ENCODE peak calls at places on chromosomes 1 and 21, in ten cellular contexts. One of them, this sample, is unnamed.

GRCh38 chr1:94670273-94670672 is 128.7 kb upstream of the F3 start:
- DNase-seq in cardiac muscle cell: no peak
- DNase-seq in osteocyte: no peak
- DNase-seq in fibroblast of pulmonary artery: no peak
- DNase-seq in uterus: no peak
- DNase-seq in BJ: no peak
- DNase-seq in heart right ventricle: no peak
- DNase-seq in GM23338: no peak
- DNase-seq in testis: no peak
- DNase-seq in AG09319: no peak
- DNase-seq in this sample: no peak

GRCh38 chr1:212315907-212316306 is 30.7 kb downstream of the PPP2R5A start:
- DNase-seq in uterus: no peak
- DNase-seq in fibroblast of pulmonary artery: peak
- DNase-seq in heart right ventricle: no peak
- DNase-seq in BJ: no peak
- DNase-seq in osteocyte: no peak
- DNase-seq in AG09319: no peak
- DNase-seq in cardiac muscle cell: peak
- DNase-seq in testis: no peak
- DNase-seq in GM23338: peak
- DNase-seq in this sample: no peak

GRCh38 chr1:210910020-210910575 is 223.8 kb downstream of the KCNH1 start:
- DNase-seq in testis: no peak
- DNase-seq in AG09319: no peak
- DNase-seq in uterus: no peak
- DNase-seq in osteocyte: no peak
- DNase-seq in BJ: no peak
- DNase-seq in cardiac muscle cell: no peak
- DNase-seq in fibroblast of pulmonary artery: no peak
- DNase-seq in GM23338: no peak
- DNase-seq in heart right ventricle: no peak
- DNase-seq in this sample: no peak

GRCh38 chr1:162070825-162071224 is 1.3 kb downstream of the NOS1AP start:
- DNase-seq in BJ: no peak
- DNase-seq in cardiac muscle cell: no peak
- DNase-seq in fibroblast of pulmonary artery: no peak
- DNase-seq in uterus: no peak
- DNase-seq in testis: no peak
- DNase-seq in heart right ventricle: no peak
- DNase-seq in AG09319: no peak
- DNase-seq in GM23338: peak
- DNase-seq in osteocyte: no peak
- DNase-seq in this sample: no peak

GRCh38 chr1:202143011-202143767 is 1.3 kb downstream of the ARL8A start:
- DNase-seq in testis: no peak
- DNase-seq in osteocyte: no peak
- DNase-seq in AG09319: no peak
- DNase-seq in fibroblast of pulmonary artery: no peak
- DNase-seq in heart right ventricle: no peak
- DNase-seq in cardiac muscle cell: no peak
- DNase-seq in uterus: peak
- DNase-seq in GM23338: no peak
- DNase-seq in BJ: no peak
- DNase-seq in this sample: no peak

GRCh38 chr1:161483361-161483760 is 21.9 kb upstream of the FCGR2A start:
- DNase-seq in AG09319: no peak
- DNase-seq in fibroblast of pulmonary artery: no peak
- DNase-seq in testis: no peak
- DNase-seq in osteocyte: no peak
- DNase-seq in GM23338: peak
- DNase-seq in BJ: no peak
- DNase-seq in heart right ventricle: no peak
- DNase-seq in cardiac muscle cell: no peak
- DNase-seq in uterus: no peak
- DNase-seq in this sample: no peak

GRCh38 chr21:15771311-15771710 is 41.5 kb downstream of the USP25 start:
- DNase-seq in osteocyte: no peak
- DNase-seq in AG09319: no peak
- DNase-seq in cardiac muscle cell: no peak
- DNase-seq in BJ: no peak
- DNase-seq in uterus: no peak
- DNase-seq in heart right ventricle: no peak
- DNase-seq in GM23338: no peak
- DNase-seq in fibroblast of pulmonary artery: no peak
- DNase-seq in testis: no peak
- DNase-seq in this sample: no peak

GRCh38 chr21:35720065-35720810 is 340.1 kb downstream of the SETD4 start:
- DNase-seq in testis: no peak
- DNase-seq in osteocyte: no peak
- DNase-seq in cardiac muscle cell: no peak
- DNase-seq in GM23338: no peak
- DNase-seq in BJ: no peak
- DNase-seq in uterus: no peak
- DNase-seq in heart right ventricle: no peak
- DNase-seq in fibroblast of pulmonary artery: no peak
- DNase-seq in AG09319: no peak
- DNase-seq in this sample: no peak

GRCh38 chr1:163083690-163084089 is 14.5 kb downstream of the RGS4 start:
- DNase-seq in fibroblast of pulmonary artery: no peak
- DNase-seq in AG09319: no peak
- DNase-seq in osteocyte: no peak
- DNase-seq in BJ: no peak
- DNase-seq in cardiac muscle cell: no peak
- DNase-seq in GM23338: no peak
- DNase-seq in testis: no peak
- DNase-seq in uterus: no peak
- DNase-seq in heart right ventricle: no peak
- DNase-seq in this sample: no peak

GRCh38 chr1:184191181-184191601 is 139.7 kb downstream of the TSEN15 start:
- DNase-seq in fibroblast of pulmonary artery: peak
- DNase-seq in uterus: peak
- DNase-seq in heart right ventricle: peak
- DNase-seq in GM23338: peak
- DNase-seq in BJ: peak
- DNase-seq in cardiac muscle cell: peak
- DNase-seq in AG09319: peak
- DNase-seq in osteocyte: no peak
- DNase-seq in testis: peak
- DNase-seq in this sample: no peak

GRCh38 chr1:150066838-150067183 is 765 bp upstream of the VPS45 start:
- DNase-seq in heart right ventricle: peak
- DNase-seq in AG09319: no peak
- DNase-seq in GM23338: peak
- DNase-seq in testis: no peak
- DNase-seq in cardiac muscle cell: no peak
- DNase-seq in BJ: no peak
- DNase-seq in osteocyte: no peak
- DNase-seq in fibroblast of pulmonary artery: no peak
- DNase-seq in uterus: no peak
- DNase-seq in this sample: peak

GRCh38 chr1:218743861-218744505 is 398.8 kb downstream of the TGFB2 start:
- DNase-seq in uterus: no peak
- DNase-seq in fibroblast of pulmonary artery: no peak
- DNase-seq in GM23338: no peak
- DNase-seq in testis: no peak
- DNase-seq in AG09319: no peak
- DNase-seq in cardiac muscle cell: no peak
- DNase-seq in osteocyte: no peak
- DNase-seq in heart right ventricle: no peak
- DNase-seq in BJ: no peak
- DNase-seq in this sample: no peak

GRCh38 chr1:67430358-67431155 is at the start of gene SERBP1:
- DNase-seq in AG09319: peak
- DNase-seq in BJ: peak
- DNase-seq in GM23338: peak
- DNase-seq in heart right ventricle: peak
- DNase-seq in fibroblast of pulmonary artery: peak
- DNase-seq in osteocyte: peak
- DNase-seq in testis: peak
- DNase-seq in uterus: peak
- DNase-seq in cardiac muscle cell: peak
- DNase-seq in this sample: peak

GRCh38 chr21:39663742-39664492 is 51.2 kb downstream of the B3GALT5 start:
- DNase-seq in AG09319: no peak
- DNase-seq in testis: no peak
- DNase-seq in heart right ventricle: no peak
- DNase-seq in GM23338: no peak
- DNase-seq in osteocyte: peak
- DNase-seq in fibroblast of pulmonary artery: no peak
- DNase-seq in uterus: no peak
- DNase-seq in BJ: no peak
- DNase-seq in cardiac muscle cell: no peak
- DNase-seq in this sample: no peak

GRCh38 chr1:192817202-192817601 is 8.4 kb downstream of the RGS2 start:
- DNase-seq in osteocyte: no peak
- DNase-seq in fibroblast of pulmonary artery: no peak
- DNase-seq in uterus: no peak
- DNase-seq in cardiac muscle cell: no peak
- DNase-seq in heart right ventricle: no peak
- DNase-seq in testis: no peak
- DNase-seq in BJ: no peak
- DNase-seq in AG09319: no peak
- DNase-seq in GM23338: no peak
- DNase-seq in this sample: no peak

GRCh38 chr1:99571092-99571734 is 74.7 kb upstream of the PALMD start:
- DNase-seq in uterus: no peak
- DNase-seq in BJ: no peak
- DNase-seq in heart right ventricle: no peak
- DNase-seq in GM23338: no peak
- DNase-seq in cardiac muscle cell: no peak
- DNase-seq in fibroblast of pulmonary artery: no peak
- DNase-seq in osteocyte: no peak
- DNase-seq in AG09319: no peak
- DNase-seq in testis: no peak
- DNase-seq in this sample: no peak

DNA sequence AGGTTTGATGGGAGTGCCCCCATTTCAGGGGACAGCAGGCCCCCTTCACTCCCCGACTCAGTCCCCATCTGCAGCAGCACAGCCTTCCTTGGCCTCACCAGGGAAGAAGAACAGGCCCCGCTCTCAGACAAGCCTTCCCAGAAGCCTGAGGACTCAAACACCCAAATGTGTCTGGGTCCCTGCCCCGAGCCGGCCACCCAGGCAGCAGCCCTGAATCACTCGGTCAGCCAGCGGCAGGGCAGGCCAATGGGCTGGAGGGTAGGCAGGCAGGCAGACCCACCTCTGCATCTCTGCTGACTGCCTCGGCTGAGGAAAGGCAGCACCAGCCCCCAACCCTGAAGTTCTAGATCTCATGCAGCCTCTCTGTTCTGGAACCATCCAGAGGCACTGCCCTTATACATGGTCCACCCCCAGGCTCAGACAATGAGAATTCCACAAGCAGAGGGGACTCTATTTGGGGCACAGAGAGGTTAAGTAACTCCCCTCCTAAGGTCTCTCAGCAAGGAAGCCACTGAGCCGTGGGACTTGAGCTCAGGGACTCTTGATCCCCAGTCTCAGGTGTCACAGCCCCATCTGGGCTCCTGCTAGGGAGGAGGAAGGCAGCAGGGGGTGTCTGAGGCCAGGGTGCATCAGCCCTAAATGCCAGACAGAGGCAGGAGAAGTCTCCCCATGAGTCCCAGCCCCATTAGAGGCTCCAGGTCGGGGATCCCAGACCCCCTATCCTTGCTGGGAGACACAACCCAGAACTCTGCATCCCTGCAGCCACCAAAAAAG is 33.2 kb upstream of the RUNX3 start:
- DNase-seq in BJ: no peak
- DNase-seq in testis: no peak
- DNase-seq in fibroblast of pulmonary artery: no peak
- DNase-seq in heart right ventricle: no peak
- DNase-seq in GM23338: no peak
- DNase-seq in osteocyte: no peak
- DNase-seq in cardiac muscle cell: no peak
- DNase-seq in AG09319: no peak
- DNase-seq in uterus: no peak
- DNase-seq in this sample: no peak
- TF ChIP-seq CTCF in BJ: no peak
- TF ChIP-seq CTCF in testis: no peak
- TF ChIP-seq CTCF in fibroblast of pulmonary artery: no peak
- TF ChIP-seq CTCF in heart right ventricle: no peak
- TF ChIP-seq CTCF in GM23338: no peak
- TF ChIP-seq CTCF in osteocyte: no peak
- TF ChIP-seq CTCF in cardiac muscle cell: no peak
- TF ChIP-seq CTCF in AG09319: no peak
- TF ChIP-seq CTCF in uterus: no peak
- TF ChIP-seq CTCF in this sample: no peak

GRCh38 chr1:40318476-40318875 is 1.4 kb upstream of the COL9A2 start:
- DNase-seq in fibroblast of pulmonary artery: no peak
- DNase-seq in cardiac muscle cell: no peak
- DNase-seq in BJ: no peak
- DNase-seq in uterus: no peak
- DNase-seq in AG09319: no peak
- DNase-seq in testis: no peak
- DNase-seq in osteocyte: no peak
- DNase-seq in heart right ventricle: no peak
- DNase-seq in GM23338: no peak
- DNase-seq in this sample: no peak
- TF ChIP-seq CTCF in fibroblast of pulmonary artery: no peak
- TF ChIP-seq CTCF in cardiac muscle cell: no peak
- TF ChIP-seq CTCF in BJ: no peak
- TF ChIP-seq CTCF in uterus: no peak
- TF ChIP-seq CTCF in AG09319: no peak
- TF ChIP-seq CTCF in testis: no peak
- TF ChIP-seq CTCF in osteocyte: no peak
- TF ChIP-seq CTCF in heart right ventricle: no peak
- TF ChIP-seq CTCF in GM23338: no peak
- TF ChIP-seq CTCF in this sample: no peak

GRCh38 chr1:70143052-70143659 is 62.2 kb downstream of the LRRC40 start:
- DNase-seq in GM23338: peak
- DNase-seq in uterus: no peak
- DNase-seq in cardiac muscle cell: peak
- DNase-seq in heart right ventricle: no peak
- DNase-seq in BJ: no peak
- DNase-seq in testis: no peak
- DNase-seq in AG09319: peak
- DNase-seq in osteocyte: no peak
- DNase-seq in fibroblast of pulmonary artery: peak
- DNase-seq in this sample: no peak
- TF ChIP-seq CTCF in GM23338: peak
- TF ChIP-seq CTCF in uterus: no peak
- TF ChIP-seq CTCF in cardiac muscle cell: peak
- TF ChIP-seq CTCF in heart right ventricle: no peak
- TF ChIP-seq CTCF in BJ: peak
- TF ChIP-seq CTCF in testis: no peak
- TF ChIP-seq CTCF in AG09319: peak
- TF ChIP-seq CTCF in osteocyte: peak
- TF ChIP-seq CTCF in fibroblast of pulmonary artery: peak
- TF ChIP-seq CTCF in this sample: peak

DNA sequence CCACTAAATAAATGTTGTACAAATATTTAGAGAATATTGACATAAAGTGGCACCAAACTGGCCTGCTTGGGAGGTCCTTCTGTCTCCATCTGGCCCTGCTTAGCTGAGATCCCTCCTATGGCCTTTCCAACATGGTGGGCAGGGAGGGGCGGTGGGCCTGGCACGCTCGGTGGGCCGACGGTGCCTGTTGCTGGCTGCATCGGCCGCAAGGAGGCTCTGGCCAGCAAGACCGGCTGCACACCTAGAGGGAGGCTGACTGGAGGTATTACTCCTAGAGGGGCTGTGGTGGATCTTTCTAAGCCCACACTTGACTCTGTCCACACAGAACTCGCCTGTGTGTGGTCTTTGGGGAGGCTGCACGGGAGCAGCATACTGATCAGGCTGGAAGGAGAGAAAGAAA is 41.7 kb upstream of the ZC3H12A start:
- DNase-seq in uterus: no peak
- DNase-seq in AG09319: no peak
- DNase-seq in GM23338: no peak
- DNase-seq in cardiac muscle cell: no peak
- DNase-seq in fibroblast of pulmonary artery: no peak
- DNase-seq in BJ: no peak
- DNase-seq in testis: no peak
- DNase-seq in osteocyte: no peak
- DNase-seq in heart right ventricle: no peak
- DNase-seq in this sample: no peak
- TF ChIP-seq CTCF in uterus: no peak
- TF ChIP-seq CTCF in AG09319: no peak
- TF ChIP-seq CTCF in GM23338: no peak
- TF ChIP-seq CTCF in cardiac muscle cell: no peak
- TF ChIP-seq CTCF in fibroblast of pulmonary artery: no peak
- TF ChIP-seq CTCF in BJ: no peak
- TF ChIP-seq CTCF in testis: no peak
- TF ChIP-seq CTCF in osteocyte: no peak
- TF ChIP-seq CTCF in heart right ventricle: no peak
- TF ChIP-seq CTCF in this sample: no peak